ENCODE peak calls at places on chromosomes 3 and 15, in eight cellular contexts. J is CD8-positive, alpha-beta memory T cell; M is A549; D is HepG2; B is adipocyte; R is stomach; X is CD4-positive, alpha-beta T cell; A is heart left ventricle. O is an unnamed sample. For H3K9me3, the result is how much of the 10 kb centered on the place peaks cover.

GRCh38 chr3:14142567-14143270 is 17.9 kb downstream of the TMEM43 start:
- DNase-seq in J (peak), M (no peak), D (no peak), B (peak), R (no peak), X (peak), A (no peak), O (peak)

GRCh38 chr3:171791695-171792082 is 18.6 kb downstream of the PLD1 start:
- DNase-seq in J (no peak), M (no peak), D (peak), B (no peak), R (no peak), X (no peak), A (peak), O (no peak)

GRCh38 chr3:58352624-58353023 is 19.9 kb downstream of the PXK start:
- DNase-seq in J (no peak), M (no peak), D (no peak), B (no peak), R (no peak), X (no peak), A (no peak), O (no peak)

GRCh38 chr15:70810916-70811578 is 42.9 kb downstream of the LARP6 start:
- DNase-seq in J (no peak), M (no peak), D (no peak), B (no peak), R (no peak), X (no peak), A (no peak), O (no peak)

GRCh38 chr3:159273608-159274007 is 471.8 kb downstream of the MFSD1 start:
- DNase-seq in J (no peak), M (no peak), D (peak), B (peak), R (no peak), X (no peak), A (no peak), O (no peak)

GRCh38 chr3:8500208-8500961 is 1.2 kb upstream of the LMCD1 start:
- DNase-seq in J (no peak), M (no peak), D (peak), B (no peak), R (peak), X (no peak), A (no peak), O (no peak)

GRCh38 chr15:95668201-95668600 is 662.3 kb upstream of the NR2F2 start:
- DNase-seq in J (no peak), M (no peak), D (no peak), B (no peak), R (no peak), X (no peak), A (no peak), O (no peak)

GRCh38 chr15:71424765-71425164 is 309.5 kb downstream of the THSD4 start:
- DNase-seq in J (no peak), M (no peak), D (no peak), B (no peak), R (no peak), X (no peak), A (no peak), O (no peak)

GRCh38 chr3:182492536-182492935 is 300.8 kb upstream of the ATP11B start:
- DNase-seq in J (no peak), M (no peak), D (no peak), B (no peak), R (no peak), X (no peak), A (no peak), O (no peak)

GRCh38 chr15:100703032-100703578 is 100.7 kb downstream of the ASB7 start:
- DNase-seq in J (no peak), M (no peak), D (no peak), B (no peak), R (no peak), X (no peak), A (no peak), O (no peak)

GRCh38 chr15:45183001-45183400 is 4.8 kb downstream of the SHF start:
- DNase-seq in J (no peak), M (no peak), D (no peak), B (no peak), R (no peak), X (no peak), A (no peak), O (no peak)

GRCh38 chr3:126926684-126927404 is 56.1 kb upstream of the PLXNA1 start:
- DNase-seq in J (no peak), M (peak), D (no peak), B (peak), R (no peak), X (no peak), A (peak), O (no peak)

GRCh38 chr3:53196575-53197407 is 35.8 kb downstream of the PRKCD start:
- DNase-seq in J (no peak), M (no peak), D (peak), B (no peak), R (no peak), X (peak), A (no peak), O (no peak)

GRCh38 chr3:63043631-63044030 is 168.4 kb upstream of the CADPS start:
- DNase-seq in J (no peak), M (no peak), D (no peak), B (no peak), R (no peak), X (no peak), A (no peak), O (no peak)

GRCh38 chr15:69685524-69686452 is 233.2 kb downstream of the RPLP1 start:
- DNase-seq in J (no peak), M (no peak), D (no peak), B (no peak), R (no peak), X (no peak), A (no peak), O (no peak)

GRCh38 chr15:69692342-69692741 is 239.7 kb downstream of the RPLP1 start:
- DNase-seq in J (no peak), M (no peak), D (no peak), B (no peak), R (no peak), X (no peak), A (no peak), O (no peak)

GRCh38 chr15:69689133-69689532 is 236.5 kb downstream of the RPLP1 start:
- DNase-seq in J (no peak), M (no peak), D (no peak), B (no peak), R (no peak), X (no peak), A (no peak), O (no peak)

DNA sequence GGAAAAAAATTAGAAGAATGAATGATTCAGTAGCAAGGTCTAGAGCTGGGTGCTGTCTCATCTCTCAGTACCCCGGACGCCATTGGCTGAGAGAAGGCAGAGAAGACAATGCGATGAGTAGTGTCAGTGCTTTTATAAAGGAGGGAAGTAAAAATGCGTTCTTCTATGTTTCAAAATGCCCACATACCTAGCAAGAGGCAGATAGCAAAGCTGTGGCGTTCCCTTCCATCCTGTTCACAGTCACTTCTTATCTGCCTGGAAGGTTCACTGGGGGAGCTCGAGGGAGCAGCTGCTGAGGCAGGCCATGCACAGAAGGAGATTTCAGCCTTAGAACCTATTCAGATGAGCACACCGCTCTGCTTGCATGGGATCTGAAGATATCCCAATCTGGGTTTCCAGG is 234.0 kb downstream of the RPLP1 start:
- DNase-seq in J (no peak), M (no peak), D (no peak), B (no peak), R (no peak), X (no peak), A (no peak), O (no peak)
- H3K9me3 ChIP-seq in J (under half), M (half or more), D (under half), B (half or more), R (under half), X (under half), A (under half), O (under half)

GRCh38 chr3:30702038-30702437 is 95.6 kb downstream of the TGFBR2 start:
- DNase-seq in J (no peak), M (no peak), D (no peak), B (no peak), R (no peak), X (no peak), A (no peak), O (no peak)

GRCh38 chr3:30704931-30705890 is 98.8 kb downstream of the TGFBR2 start:
- DNase-seq in J (no peak), M (no peak), D (no peak), B (no peak), R (no peak), X (no peak), A (no peak), O (no peak)

GRCh38 chr3:30700702-30701321 is 94.4 kb downstream of the TGFBR2 start:
- DNase-seq in J (no peak), M (no peak), D (no peak), B (no peak), R (no peak), X (no peak), A (no peak), O (no peak)

GRCh38 chr3:30699927-30700326 is 93.5 kb downstream of the TGFBR2 start:
- DNase-seq in J (no peak), M (no peak), D (no peak), B (no peak), R (no peak), X (no peak), A (no peak), O (no peak)

DNA sequence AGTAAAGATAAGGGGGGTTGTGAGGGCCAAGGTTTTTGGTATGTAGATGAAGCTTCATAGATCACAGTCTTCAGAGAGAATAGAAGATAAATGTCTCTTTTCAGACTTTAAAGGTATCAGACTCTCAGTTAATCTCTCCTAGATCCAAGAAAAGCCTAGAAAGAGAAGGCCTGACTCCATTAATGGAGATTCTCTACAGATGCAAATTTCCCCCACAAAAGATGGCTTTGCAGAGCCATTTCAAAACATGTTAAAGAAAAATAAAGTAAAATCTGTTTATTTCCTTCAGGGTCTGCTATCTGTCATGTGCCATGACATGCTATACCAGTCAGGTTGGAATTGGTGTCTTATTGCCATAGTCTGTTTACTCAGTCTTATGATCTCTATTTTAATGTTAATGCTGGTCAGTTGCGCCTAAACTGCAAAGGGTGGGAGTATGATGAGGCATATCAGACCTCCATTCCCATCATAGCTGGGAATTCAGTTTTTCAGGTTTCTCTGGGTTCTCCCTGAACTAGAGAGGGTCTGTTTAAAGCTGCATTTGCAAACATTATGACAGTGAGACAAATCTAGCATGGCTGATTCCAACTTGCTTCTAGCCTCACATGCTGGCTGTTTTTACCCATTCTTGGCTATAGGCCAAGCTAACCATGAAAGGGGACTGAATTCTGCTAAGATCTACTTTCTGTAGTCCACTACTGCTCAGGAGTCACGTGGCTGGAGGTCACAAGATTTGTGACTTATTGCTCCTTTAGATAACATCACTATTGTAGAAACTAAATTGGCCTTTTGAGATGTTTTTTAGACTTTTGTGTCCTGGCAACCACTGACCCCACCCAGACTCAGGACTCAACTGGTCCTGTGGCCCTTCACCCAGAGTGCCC is 96.4 kb downstream of the TGFBR2 start:
- DNase-seq in J (no peak), M (no peak), D (no peak), B (no peak), R (no peak), X (no peak), A (no peak), O (no peak)
- H3K9me3 ChIP-seq in J (under half), M (under half), D (under half), B (under half), R (under half), X (under half), A (under half), O (under half)

DNA sequence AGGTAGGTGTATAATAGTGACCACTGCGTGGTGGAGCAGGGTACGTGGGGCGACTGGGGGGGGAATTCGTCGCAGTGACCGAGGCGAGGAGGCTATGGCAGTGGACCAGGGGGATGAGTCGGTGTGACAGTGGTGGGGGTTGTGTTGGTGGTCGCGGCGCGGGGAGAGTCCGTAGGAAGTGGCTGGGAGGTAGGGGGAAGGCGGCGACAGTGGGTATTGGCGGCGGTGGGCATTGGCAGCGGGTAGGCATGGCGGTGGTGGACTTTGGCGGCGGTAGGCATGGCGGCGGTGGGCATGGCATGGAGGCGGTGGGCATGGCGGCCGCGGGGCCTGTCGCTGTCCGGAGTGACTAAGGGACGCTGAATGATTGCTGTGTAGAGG is 752 bp downstream of the SNRPN start:
- DNase-seq in J (no peak), M (peak), D (no peak), B (peak), R (no peak), X (no peak), A (peak), O (peak)
- H3K9me3 ChIP-seq in J (under half), M (under half), D (under half), B (under half), R (under half), X (under half), A (under half), O (under half)

GRCh38 chr15:27897481-27897880 is 201.6 kb downstream of the OCA2 start:
- DNase-seq in J (no peak), M (no peak), D (no peak), B (no peak), R (no peak), X (no peak), A (no peak), O (no peak)

GRCh38 chr15:27899583-27900295 is 199.4 kb downstream of the OCA2 start:
- DNase-seq in J (no peak), M (no peak), D (no peak), B (no peak), R (no peak), X (no peak), A (no peak), O (no peak)

GRCh38 chr15:27889258-27889657 is 209.9 kb downstream of the OCA2 start:
- DNase-seq in J (no peak), M (no peak), D (no peak), B (no peak), R (no peak), X (no peak), A (no peak), O (no peak)

DNA sequence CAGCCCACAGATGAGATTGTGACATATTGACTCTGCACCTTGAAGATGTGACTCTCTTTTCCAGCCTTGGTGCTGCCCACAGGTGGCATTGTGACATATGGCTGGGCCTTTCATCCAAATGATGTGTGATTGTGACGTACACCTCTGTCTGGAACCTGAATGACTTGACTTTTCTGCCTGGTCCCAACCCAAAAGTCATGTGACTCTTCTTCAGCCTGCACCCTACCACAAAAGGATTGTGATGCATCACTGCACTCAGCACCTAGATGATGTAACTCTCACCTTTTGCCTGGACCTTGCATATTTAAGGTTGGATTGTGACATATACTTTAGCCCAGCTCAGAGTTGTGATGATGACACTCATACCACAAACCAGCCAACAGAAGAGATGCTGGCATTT is 204.5 kb downstream of the OCA2 start:
- DNase-seq in J (no peak), M (no peak), D (no peak), B (no peak), R (no peak), X (no peak), A (no peak), O (no peak)
- H3K9me3 ChIP-seq in J (under half), M (under half), D (under half), B (under half), R (under half), X (under half), A (under half), O (under half)

O was measured in T-helper 17 cell.